ENCODE peak calls at places on chromosomes 5 and 9, in ten cellular contexts. One of them, this sample, is unnamed.

GRCh38 chr5:158676642-158677489 is 422.9 kb downstream of the EBF1 start:
- DNase-seq in brain microvascular endothelial cell: no peak
- DNase-seq in fibroblast of lung: no peak
- DNase-seq in aorta: no peak
- DNase-seq in cardiac muscle cell: peak; percentile 38
- DNase-seq in GM12878: no peak
- DNase-seq in pancreas: no peak
- DNase-seq in CD8-positive, alpha-beta T cell: no peak
- DNase-seq in RWPE1: no peak
- DNase-seq in trophoblast cell: no peak
- DNase-seq in this sample: no peak

GRCh38 chr9:88583901-88584596 is 49.1 kb downstream of the NXNL2 start:
- DNase-seq in brain microvascular endothelial cell: peak; percentile 7
- DNase-seq in fibroblast of lung: peak; percentile 65
- DNase-seq in aorta: no peak
- DNase-seq in cardiac muscle cell: no peak
- DNase-seq in GM12878: no peak
- DNase-seq in pancreas: no peak
- DNase-seq in CD8-positive, alpha-beta T cell: no peak
- DNase-seq in RWPE1: peak; percentile 25
- DNase-seq in trophoblast cell: no peak
- DNase-seq in this sample: no peak

GRCh38 chr9:121348321-121348720 is 21.7 kb downstream of the STOM start:
- DNase-seq in brain microvascular endothelial cell: no peak
- DNase-seq in fibroblast of lung: peak; percentile 49
- DNase-seq in aorta: no peak
- DNase-seq in cardiac muscle cell: no peak
- DNase-seq in GM12878: no peak
- DNase-seq in pancreas: no peak
- DNase-seq in CD8-positive, alpha-beta T cell: no peak
- DNase-seq in RWPE1: no peak
- DNase-seq in trophoblast cell: no peak
- DNase-seq in this sample: no peak

GRCh38 chr5:157689942-157690689 is 18.8 kb downstream of the C5orf52 start:
- DNase-seq in brain microvascular endothelial cell: no peak
- DNase-seq in fibroblast of lung: no peak
- DNase-seq in aorta: no peak
- DNase-seq in cardiac muscle cell: no peak
- DNase-seq in GM12878: no peak
- DNase-seq in pancreas: no peak
- DNase-seq in CD8-positive, alpha-beta T cell: no peak
- DNase-seq in RWPE1: no peak
- DNase-seq in trophoblast cell: no peak
- DNase-seq in this sample: no peak

GRCh38 chr5:160463775-160464465 is 42.3 kb downstream of the PTTG1 start:
- DNase-seq in brain microvascular endothelial cell: peak; percentile 85
- DNase-seq in fibroblast of lung: peak; percentile 62
- DNase-seq in aorta: no peak
- DNase-seq in cardiac muscle cell: no peak
- DNase-seq in GM12878: no peak
- DNase-seq in pancreas: no peak
- DNase-seq in CD8-positive, alpha-beta T cell: no peak
- DNase-seq in RWPE1: peak; percentile 72
- DNase-seq in trophoblast cell: no peak
- DNase-seq in this sample: no peak

GRCh38 chr5:38189031-38189632 is 69.2 kb upstream of the EGFLAM start:
- DNase-seq in brain microvascular endothelial cell: no peak
- DNase-seq in fibroblast of lung: no peak
- DNase-seq in aorta: no peak
- DNase-seq in cardiac muscle cell: no peak
- DNase-seq in GM12878: no peak
- DNase-seq in pancreas: no peak
- DNase-seq in CD8-positive, alpha-beta T cell: no peak
- DNase-seq in RWPE1: no peak
- DNase-seq in trophoblast cell: no peak
- DNase-seq in this sample: no peak

GRCh38 chr9:93119953-93120845 is 13.9 kb downstream of the NINJ1 start:
- DNase-seq in brain microvascular endothelial cell: peak; percentile 87
- DNase-seq in fibroblast of lung: peak; percentile 96
- DNase-seq in aorta: peak; percentile 98
- DNase-seq in cardiac muscle cell: no peak
- DNase-seq in GM12878: no peak
- DNase-seq in pancreas: peak; percentile 92
- DNase-seq in CD8-positive, alpha-beta T cell: no peak
- DNase-seq in RWPE1: peak; percentile 98
- DNase-seq in trophoblast cell: peak; percentile 80
- DNase-seq in this sample: peak; percentile 68

GRCh38 chr5:113070901-113071300 is 94.3 kb downstream of the DCP2 start:
- DNase-seq in brain microvascular endothelial cell: no peak
- DNase-seq in fibroblast of lung: no peak
- DNase-seq in aorta: no peak
- DNase-seq in cardiac muscle cell: no peak
- DNase-seq in GM12878: no peak
- DNase-seq in pancreas: no peak
- DNase-seq in CD8-positive, alpha-beta T cell: no peak
- DNase-seq in RWPE1: no peak
- DNase-seq in trophoblast cell: no peak
- DNase-seq in this sample: no peak

GRCh38 chr9:100674419-100675122 is 96.7 kb downstream of the CAVIN4 start:
- DNase-seq in brain microvascular endothelial cell: no peak
- DNase-seq in fibroblast of lung: no peak
- DNase-seq in aorta: no peak
- DNase-seq in cardiac muscle cell: no peak
- DNase-seq in GM12878: no peak
- DNase-seq in pancreas: no peak
- DNase-seq in CD8-positive, alpha-beta T cell: no peak
- DNase-seq in RWPE1: no peak
- DNase-seq in trophoblast cell: no peak
- DNase-seq in this sample: no peak

GRCh38 chr9:127128341-127129072 is 6.1 kb upstream of the ANGPTL2 start:
- DNase-seq in brain microvascular endothelial cell: no peak
- DNase-seq in fibroblast of lung: peak; percentile 75
- DNase-seq in aorta: peak; percentile 87
- DNase-seq in cardiac muscle cell: no peak
- DNase-seq in GM12878: no peak
- DNase-seq in pancreas: no peak
- DNase-seq in CD8-positive, alpha-beta T cell: no peak
- DNase-seq in RWPE1: peak; percentile 65
- DNase-seq in trophoblast cell: no peak
- DNase-seq in this sample: peak; percentile 66

GRCh38 chr9:105968811-105969466 is 274.6 kb downstream of the TMEM38B start:
- DNase-seq in brain microvascular endothelial cell: no peak
- DNase-seq in fibroblast of lung: no peak
- DNase-seq in aorta: no peak
- DNase-seq in cardiac muscle cell: no peak
- DNase-seq in GM12878: no peak
- DNase-seq in pancreas: no peak
- DNase-seq in CD8-positive, alpha-beta T cell: no peak
- DNase-seq in RWPE1: no peak
- DNase-seq in trophoblast cell: no peak
- DNase-seq in this sample: no peak

GRCh38 chr5:131258733-131259132 is 5.1 kb upstream of the CDC42SE2 start:
- DNase-seq in brain microvascular endothelial cell: no peak
- DNase-seq in fibroblast of lung: no peak
- DNase-seq in aorta: no peak
- DNase-seq in cardiac muscle cell: no peak
- DNase-seq in GM12878: no peak
- DNase-seq in pancreas: no peak
- DNase-seq in CD8-positive, alpha-beta T cell: no peak
- DNase-seq in RWPE1: peak; percentile 46
- DNase-seq in trophoblast cell: no peak
- DNase-seq in this sample: peak; percentile 33

GRCh38 chr9:36731576-36731975 is 158.9 kb downstream of the MELK start:
- DNase-seq in brain microvascular endothelial cell: no peak
- DNase-seq in fibroblast of lung: peak; percentile 84
- DNase-seq in aorta: no peak
- DNase-seq in cardiac muscle cell: no peak
- DNase-seq in GM12878: peak; percentile 19
- DNase-seq in pancreas: no peak
- DNase-seq in CD8-positive, alpha-beta T cell: no peak
- DNase-seq in RWPE1: no peak
- DNase-seq in trophoblast cell: no peak
- DNase-seq in this sample: no peak

GRCh38 chr9:116497081-116497480 is 190.0 kb upstream of the TRIM32 start:
- DNase-seq in brain microvascular endothelial cell: no peak
- DNase-seq in fibroblast of lung: peak; percentile 41
- DNase-seq in aorta: no peak
- DNase-seq in cardiac muscle cell: no peak
- DNase-seq in GM12878: no peak
- DNase-seq in pancreas: no peak
- DNase-seq in CD8-positive, alpha-beta T cell: no peak
- DNase-seq in RWPE1: no peak
- DNase-seq in trophoblast cell: no peak
- DNase-seq in this sample: no peak

GRCh38 chr5:95939465-95939864 is 22.2 kb downstream of the ELL2 start:
- DNase-seq in brain microvascular endothelial cell: no peak
- DNase-seq in fibroblast of lung: no peak
- DNase-seq in aorta: no peak
- DNase-seq in cardiac muscle cell: no peak
- DNase-seq in GM12878: no peak
- DNase-seq in pancreas: no peak
- DNase-seq in CD8-positive, alpha-beta T cell: no peak
- DNase-seq in RWPE1: no peak
- DNase-seq in trophoblast cell: no peak
- DNase-seq in this sample: no peak

GRCh38 chr5:95938766-95939165 is 22.9 kb downstream of the ELL2 start:
- DNase-seq in brain microvascular endothelial cell: no peak
- DNase-seq in fibroblast of lung: no peak
- DNase-seq in aorta: no peak
- DNase-seq in cardiac muscle cell: no peak
- DNase-seq in GM12878: no peak
- DNase-seq in pancreas: no peak
- DNase-seq in CD8-positive, alpha-beta T cell: no peak
- DNase-seq in RWPE1: no peak
- DNase-seq in trophoblast cell: peak; percentile 61
- DNase-seq in this sample: no peak

GRCh38 chr5:95937607-95938152 is 24.0 kb downstream of the ELL2 start:
- DNase-seq in brain microvascular endothelial cell: no peak
- DNase-seq in fibroblast of lung: no peak
- DNase-seq in aorta: no peak
- DNase-seq in cardiac muscle cell: no peak
- DNase-seq in GM12878: no peak
- DNase-seq in pancreas: no peak
- DNase-seq in CD8-positive, alpha-beta T cell: no peak
- DNase-seq in RWPE1: no peak
- DNase-seq in trophoblast cell: no peak
- DNase-seq in this sample: no peak

GRCh38 chr5:95936812-95937397 is 24.7 kb downstream of the ELL2 start:
- DNase-seq in brain microvascular endothelial cell: no peak
- DNase-seq in fibroblast of lung: no peak
- DNase-seq in aorta: no peak
- DNase-seq in cardiac muscle cell: no peak
- DNase-seq in GM12878: no peak
- DNase-seq in pancreas: no peak
- DNase-seq in CD8-positive, alpha-beta T cell: no peak
- DNase-seq in RWPE1: no peak
- DNase-seq in trophoblast cell: no peak
- DNase-seq in this sample: no peak

GRCh38 chr5:95938355-95938754 is 23.3 kb downstream of the ELL2 start:
- DNase-seq in brain microvascular endothelial cell: no peak
- DNase-seq in fibroblast of lung: no peak
- DNase-seq in aorta: no peak
- DNase-seq in cardiac muscle cell: no peak
- DNase-seq in GM12878: no peak
- DNase-seq in pancreas: no peak
- DNase-seq in CD8-positive, alpha-beta T cell: no peak
- DNase-seq in RWPE1: no peak
- DNase-seq in trophoblast cell: no peak
- DNase-seq in this sample: no peak
- H3K27ac ChIP-seq in brain microvascular endothelial cell: no peak overlapping the region
- H3K27ac ChIP-seq in fibroblast of lung: no peak overlapping the region
- H3K27ac ChIP-seq in aorta: no peak overlapping the region
- H3K27ac ChIP-seq in cardiac muscle cell: no peak overlapping the region
- H3K27ac ChIP-seq in GM12878: no peak overlapping the region
- H3K27ac ChIP-seq in pancreas: no peak overlapping the region
- H3K27ac ChIP-seq in CD8-positive, alpha-beta T cell: no peak overlapping the region
- H3K27ac ChIP-seq in RWPE1: no peak overlapping the region
- H3K27ac ChIP-seq in trophoblast cell: no peak overlapping the region
- H3K27ac ChIP-seq in this sample: peak overlapping the region; percentile 18

GRCh38 chr9:133934512-133935221 is 57.5 kb downstream of the VAV2 start:
- DNase-seq in brain microvascular endothelial cell: no peak
- DNase-seq in fibroblast of lung: no peak
- DNase-seq in aorta: no peak
- DNase-seq in cardiac muscle cell: no peak
- DNase-seq in GM12878: no peak
- DNase-seq in pancreas: no peak
- DNase-seq in CD8-positive, alpha-beta T cell: no peak
- DNase-seq in RWPE1: no peak
- DNase-seq in trophoblast cell: no peak
- DNase-seq in this sample: no peak
- H3K27ac ChIP-seq in brain microvascular endothelial cell: no peak overlapping the region
- H3K27ac ChIP-seq in fibroblast of lung: no peak overlapping the region
- H3K27ac ChIP-seq in aorta: no peak overlapping the region
- H3K27ac ChIP-seq in cardiac muscle cell: no peak overlapping the region
- H3K27ac ChIP-seq in GM12878: no peak overlapping the region
- H3K27ac ChIP-seq in pancreas: peak overlapping the region; percentile 86
- H3K27ac ChIP-seq in CD8-positive, alpha-beta T cell: no peak overlapping the region
- H3K27ac ChIP-seq in RWPE1: peak overlapping the region; percentile 50
- H3K27ac ChIP-seq in trophoblast cell: no peak overlapping the region
- H3K27ac ChIP-seq in this sample: no peak overlapping the region

GRCh38 chr9:81108821-81109220 is 580.5 kb downstream of the TLE1 start:
- DNase-seq in brain microvascular endothelial cell: no peak
- DNase-seq in fibroblast of lung: no peak
- DNase-seq in aorta: no peak
- DNase-seq in cardiac muscle cell: no peak
- DNase-seq in GM12878: no peak
- DNase-seq in pancreas: no peak
- DNase-seq in CD8-positive, alpha-beta T cell: no peak
- DNase-seq in RWPE1: peak; percentile 55
- DNase-seq in trophoblast cell: no peak
- DNase-seq in this sample: no peak
- H3K27ac ChIP-seq in brain microvascular endothelial cell: no peak overlapping the region
- H3K27ac ChIP-seq in fibroblast of lung: no peak overlapping the region
- H3K27ac ChIP-seq in aorta: no peak overlapping the region
- H3K27ac ChIP-seq in cardiac muscle cell: no peak overlapping the region
- H3K27ac ChIP-seq in GM12878: no peak overlapping the region
- H3K27ac ChIP-seq in pancreas: no peak overlapping the region
- H3K27ac ChIP-seq in CD8-positive, alpha-beta T cell: no peak overlapping the region
- H3K27ac ChIP-seq in RWPE1: no peak overlapping the region
- H3K27ac ChIP-seq in trophoblast cell: no peak overlapping the region
- H3K27ac ChIP-seq in this sample: peak overlapping the region; percentile 31

DNA sequence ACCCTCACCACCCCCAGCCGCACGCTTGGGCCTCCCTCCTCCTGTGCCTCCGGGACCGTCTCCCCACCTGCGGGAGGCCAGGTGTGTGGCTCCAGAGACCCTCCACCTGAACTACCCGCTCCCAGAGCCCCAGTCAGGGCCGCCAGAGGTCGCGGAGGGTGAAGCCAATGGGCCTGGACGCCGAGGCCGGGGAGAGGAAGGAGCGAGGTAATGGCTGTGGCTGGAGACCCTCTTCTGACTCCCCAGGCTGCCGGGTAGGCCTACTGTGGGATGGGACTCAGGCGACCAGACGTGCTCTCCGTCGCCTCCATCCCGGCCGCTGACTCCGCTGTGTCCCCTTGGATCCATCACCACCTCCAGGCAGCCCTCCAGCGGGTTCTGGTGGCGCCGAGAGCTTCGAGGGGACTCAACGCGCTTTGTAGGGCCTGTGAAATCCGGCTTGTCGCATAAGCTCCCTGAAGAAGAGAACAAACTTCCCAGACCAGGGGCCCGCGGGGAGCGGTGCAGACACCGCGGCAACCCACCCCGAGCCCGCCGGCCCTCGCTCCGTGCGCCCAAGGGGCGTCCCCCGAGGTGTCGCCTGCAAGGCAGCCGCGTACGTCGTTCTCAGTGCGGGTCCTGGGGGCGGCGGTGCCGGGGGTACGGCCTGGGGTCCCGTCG is 12.6 kb downstream of the IRX2 start:
- DNase-seq in brain microvascular endothelial cell: no peak
- DNase-seq in fibroblast of lung: no peak
- DNase-seq in aorta: no peak
- DNase-seq in cardiac muscle cell: no peak
- DNase-seq in GM12878: no peak
- DNase-seq in pancreas: no peak
- DNase-seq in CD8-positive, alpha-beta T cell: no peak
- DNase-seq in RWPE1: no peak
- DNase-seq in trophoblast cell: no peak
- DNase-seq in this sample: no peak
- H3K27ac ChIP-seq in brain microvascular endothelial cell: no peak overlapping the region
- H3K27ac ChIP-seq in fibroblast of lung: no peak overlapping the region
- H3K27ac ChIP-seq in aorta: no peak overlapping the region
- H3K27ac ChIP-seq in cardiac muscle cell: no peak overlapping the region
- H3K27ac ChIP-seq in GM12878: no peak overlapping the region
- H3K27ac ChIP-seq in pancreas: no peak overlapping the region
- H3K27ac ChIP-seq in CD8-positive, alpha-beta T cell: no peak overlapping the region
- H3K27ac ChIP-seq in RWPE1: no peak overlapping the region
- H3K27ac ChIP-seq in trophoblast cell: no peak overlapping the region
- H3K27ac ChIP-seq in this sample: no peak overlapping the region